ENCODE peak calls at places on chromosomes 2 and 18, in four cellular contexts. One of them, this sample, is unnamed.

GRCh38 chr18:63752661-63753060 is 22.6 kb upstream of the SERPINB7 start:
- DNase-seq in IMR-90: no peak
- DNase-seq in H1: no peak
- DNase-seq in H9: no peak
- DNase-seq in this sample: no peak

GRCh38 chr18:33596178-33596854 is 18.3 kb downstream of the ASXL3 start:
- DNase-seq in H9: no peak
- DNase-seq in IMR-90: peak; percentile 68
- DNase-seq in H1: no peak
- DNase-seq in this sample: no peak

GRCh38 chr2:19837235-19837766 is 64.5 kb downstream of the TTC32 start:
- DNase-seq in IMR-90: no peak
- DNase-seq in H9: no peak
- DNase-seq in H1: no peak
- DNase-seq in this sample: no peak

GRCh38 chr2:64352292-64352691 is 101.7 kb upstream of the LGALSL start:
- DNase-seq in IMR-90: no peak
- DNase-seq in H1: no peak
- DNase-seq in H9: no peak
- DNase-seq in this sample: no peak

GRCh38 chr2:222709191-222709891 is 37.9 kb downstream of the MOGAT1 start:
- DNase-seq in H1: no peak
- DNase-seq in IMR-90: peak; percentile 99
- DNase-seq in H9: peak; percentile 75
- DNase-seq in this sample: peak; percentile 91

GRCh38 chr2:30691948-30692828 is 115.1 kb downstream of the CAPN13 start:
- DNase-seq in IMR-90: peak; percentile 37
- DNase-seq in H9: no peak
- DNase-seq in H1: no peak
- DNase-seq in this sample: peak; percentile 51

GRCh38 chr2:28063492-28063962 is 173.0 kb downstream of the BABAM2 start:
- DNase-seq in IMR-90: no peak
- DNase-seq in H9: no peak
- DNase-seq in H1: no peak
- DNase-seq in this sample: no peak

GRCh38 chr2:226074391-226074790 is 674.9 kb downstream of the NYAP2 start:
- DNase-seq in IMR-90: peak; percentile 28
- DNase-seq in H9: no peak
- DNase-seq in H1: no peak
- DNase-seq in this sample: no peak

GRCh38 chr18:48868468-48869466 is 82.0 kb downstream of the SMAD7 start:
- DNase-seq in H1: no peak
- DNase-seq in H9: no peak
- DNase-seq in IMR-90: peak; percentile 34
- DNase-seq in this sample: no peak

GRCh38 chr18:5029622-5030021 is 167.4 kb downstream of the AKAIN1 start:
- DNase-seq in H1: no peak
- DNase-seq in H9: no peak
- DNase-seq in IMR-90: no peak
- DNase-seq in this sample: no peak

GRCh38 chr2:174602741-174603140 is 5.1 kb upstream of the WIPF1 start:
- DNase-seq in H9: no peak
- DNase-seq in H1: no peak
- DNase-seq in IMR-90: no peak
- DNase-seq in this sample: no peak

GRCh38 chr2:190051223-190051622 is 11.3 kb downstream of the MSTN start:
- DNase-seq in IMR-90: no peak
- DNase-seq in H9: no peak
- DNase-seq in H1: no peak
- DNase-seq in this sample: no peak
- H3K56ac ChIP-seq in IMR-90: no peak overlapping the region
- H3K56ac ChIP-seq in H9: no peak overlapping the region
- H3K56ac ChIP-seq in H1: no peak overlapping the region
- H3K56ac ChIP-seq in this sample: no peak overlapping the region

DNA sequence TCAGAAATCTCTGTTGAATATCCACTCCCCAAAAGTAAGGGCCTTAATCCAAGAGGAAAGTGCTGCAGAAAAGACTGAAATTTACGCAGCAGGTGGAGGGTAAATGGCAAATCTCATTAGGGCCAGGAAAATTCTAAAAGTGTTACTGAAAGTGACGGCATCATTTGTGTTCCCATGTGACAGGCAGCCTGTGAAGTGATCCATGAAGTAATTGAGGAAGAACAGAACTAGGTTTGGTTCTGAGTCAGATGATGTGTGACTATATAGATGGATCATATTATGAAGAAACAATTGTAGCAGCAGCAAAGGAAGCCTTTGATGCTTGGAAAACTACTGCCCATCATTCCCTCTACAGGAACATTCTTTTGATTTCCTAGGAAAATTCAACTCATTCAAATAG is 401.2 kb downstream of the TGIF1 start:
- DNase-seq in IMR-90: no peak
- DNase-seq in H9: no peak
- DNase-seq in H1: no peak
- DNase-seq in this sample: no peak
- H3K56ac ChIP-seq in IMR-90: no peak overlapping the region
- H3K56ac ChIP-seq in H9: no peak overlapping the region
- H3K56ac ChIP-seq in H1: no peak overlapping the region
- H3K56ac ChIP-seq in this sample: no peak overlapping the region

GRCh38 chr18:28510210-28510609 is 333.3 kb upstream of the CDH2 start:
- DNase-seq in H9: no peak
- DNase-seq in IMR-90: no peak
- DNase-seq in H1: no peak
- DNase-seq in this sample: no peak
- H3K56ac ChIP-seq in H9: no peak overlapping the region
- H3K56ac ChIP-seq in IMR-90: no peak overlapping the region
- H3K56ac ChIP-seq in H1: no peak overlapping the region
- H3K56ac ChIP-seq in this sample: no peak overlapping the region

DNA sequence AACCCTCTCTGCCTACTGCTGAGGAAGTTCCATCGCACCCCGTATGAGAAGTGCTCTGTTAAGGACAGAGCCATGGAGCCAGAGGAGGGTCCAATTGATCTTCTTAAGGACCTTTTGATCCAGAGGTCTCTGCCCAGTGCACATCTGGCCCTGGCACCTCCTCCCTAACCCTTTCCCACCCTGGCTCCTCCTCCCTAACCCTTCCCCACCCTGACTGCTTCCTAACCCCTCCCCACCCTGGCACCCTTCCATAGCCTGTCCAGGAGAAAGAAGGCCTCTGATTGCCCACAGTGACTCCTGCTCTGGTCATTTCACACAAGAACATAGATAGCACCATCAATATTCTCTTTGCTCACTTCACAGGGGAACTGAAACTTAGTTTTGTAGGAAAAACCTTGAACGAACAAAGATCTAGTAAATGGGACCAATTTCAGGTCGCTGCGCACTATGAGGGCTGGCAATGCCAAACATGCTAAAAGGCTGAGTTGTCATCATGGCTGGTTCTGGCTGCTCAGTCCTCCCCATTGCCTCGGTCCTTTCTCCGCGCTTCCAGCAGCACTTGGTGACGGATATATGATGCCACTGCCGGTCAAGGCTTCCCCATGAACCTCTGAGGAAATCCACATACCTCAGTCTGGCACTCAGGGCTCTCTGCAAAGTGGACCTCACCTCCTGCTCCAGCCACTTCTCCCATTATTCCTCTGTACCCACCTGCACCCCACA is 49.2 kb downstream of the PKDCC start:
- DNase-seq in H1: no peak
- DNase-seq in IMR-90: no peak
- DNase-seq in H9: no peak
- DNase-seq in this sample: no peak
- H3K56ac ChIP-seq in H1: no peak overlapping the region
- H3K56ac ChIP-seq in IMR-90: no peak overlapping the region
- H3K56ac ChIP-seq in H9: no peak overlapping the region
- H3K56ac ChIP-seq in this sample: peak overlapping the region; percentile 51

DNA sequence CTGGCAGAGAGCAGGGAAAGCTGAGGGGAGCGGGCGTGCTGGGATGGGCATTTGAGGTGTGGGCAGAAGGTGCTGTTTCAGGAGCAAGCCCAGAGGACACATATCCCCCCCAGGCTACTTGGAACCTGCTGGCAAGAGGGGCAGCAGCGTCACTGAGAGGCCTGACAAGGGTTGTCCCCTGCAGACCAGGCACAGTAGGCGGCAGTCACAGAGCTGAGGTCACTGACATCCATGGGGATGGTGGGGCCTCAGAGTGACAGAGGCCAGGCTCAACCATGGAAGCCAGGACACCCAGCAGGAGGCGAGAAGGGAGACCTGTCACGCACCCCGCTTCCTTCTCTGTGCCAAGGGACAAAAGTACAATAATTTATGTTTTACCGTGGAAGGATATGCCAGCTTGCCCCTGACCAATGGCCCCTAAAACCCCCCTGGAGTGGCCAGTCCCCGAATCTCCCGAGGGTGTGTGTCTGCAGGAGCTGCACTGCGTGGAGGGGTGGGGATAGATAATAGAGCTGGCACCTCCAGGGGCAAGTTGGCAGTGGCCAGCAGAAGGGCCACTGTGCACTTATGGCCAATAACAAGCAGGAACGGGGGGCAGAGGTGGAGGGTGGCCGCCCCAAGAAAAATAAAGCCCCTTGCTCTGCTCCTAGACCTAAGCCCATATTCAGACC is 86.3 kb upstream of the SLC66A3 start:
- DNase-seq in H1: no peak
- DNase-seq in IMR-90: no peak
- DNase-seq in H9: no peak
- DNase-seq in this sample: no peak
- H3K56ac ChIP-seq in H1: no peak overlapping the region
- H3K56ac ChIP-seq in IMR-90: no peak overlapping the region
- H3K56ac ChIP-seq in H9: no peak overlapping the region
- H3K56ac ChIP-seq in this sample: no peak overlapping the region

GRCh38 chr2:58427572-58428285 is 186.6 kb upstream of the FANCL start:
- DNase-seq in H9: peak; percentile 51
- DNase-seq in H1: no peak
- DNase-seq in IMR-90: peak; percentile 15
- DNase-seq in this sample: peak; percentile 84

GRCh38 chr2:58429285-58429874 is 188.3 kb upstream of the FANCL start:
- DNase-seq in H9: no peak
- DNase-seq in IMR-90: no peak
- DNase-seq in H1: no peak
- DNase-seq in this sample: no peak

GRCh38 chr2:58425368-58425767 is 184.2 kb upstream of the FANCL start:
- DNase-seq in H9: no peak
- DNase-seq in IMR-90: no peak
- DNase-seq in H1: no peak
- DNase-seq in this sample: no peak

GRCh38 chr2:58428553-58429284 is 187.6 kb upstream of the FANCL start:
- DNase-seq in H1: peak; percentile 56
- DNase-seq in IMR-90: no peak
- DNase-seq in H9: peak; percentile 84
- DNase-seq in this sample: peak; percentile 89

DNA sequence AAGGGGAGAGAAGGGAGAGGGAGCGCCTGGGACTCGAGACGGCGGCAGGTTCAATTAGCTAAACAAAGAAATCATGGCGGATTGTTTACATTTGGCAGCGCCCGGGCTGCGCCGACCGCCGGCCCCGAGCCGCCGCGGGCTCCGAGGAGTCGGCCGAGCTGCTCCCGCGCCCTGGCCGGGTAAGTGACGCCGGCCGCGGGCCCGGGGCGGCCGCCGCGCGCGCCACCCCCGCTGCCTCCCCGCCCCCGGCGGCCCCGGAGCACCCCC is 187.1 kb upstream of the FANCL start:
- DNase-seq in H9: peak; percentile 67
- DNase-seq in IMR-90: no peak
- DNase-seq in H1: peak; percentile 38
- DNase-seq in this sample: no peak
- H3K56ac ChIP-seq in H9: peak overlapping the region; percentile 96
- H3K56ac ChIP-seq in IMR-90: no peak overlapping the region
- H3K56ac ChIP-seq in H1: no peak overlapping the region
- H3K56ac ChIP-seq in this sample: peak overlapping the region; percentile 93

GRCh38 chr2:207131634-207132418 is 33.9 kb downstream of the KLF7 start:
- DNase-seq in IMR-90: no peak
- DNase-seq in H9: no peak
- DNase-seq in H1: no peak
- DNase-seq in this sample: no peak

GRCh38 chr2:207135340-207135739 is 30.4 kb downstream of the KLF7 start:
- DNase-seq in H1: no peak
- DNase-seq in H9: no peak
- DNase-seq in IMR-90: peak; percentile 56
- DNase-seq in this sample: peak; percentile 81

GRCh38 chr2:207133493-207133861 is 32.3 kb downstream of the KLF7 start:
- DNase-seq in H9: no peak
- DNase-seq in IMR-90: no peak
- DNase-seq in H1: no peak
- DNase-seq in this sample: no peak

GRCh38 chr2:207135801-207136457 is 29.8 kb downstream of the KLF7 start:
- DNase-seq in H1: no peak
- DNase-seq in IMR-90: no peak
- DNase-seq in H9: no peak
- DNase-seq in this sample: no peak

GRCh38 chr2:207133862-207134519 is 31.8 kb downstream of the KLF7 start:
- DNase-seq in H9: no peak
- DNase-seq in H1: no peak
- DNase-seq in IMR-90: peak; percentile 89
- DNase-seq in this sample: peak; percentile 95
- H3K56ac ChIP-seq in H9: no peak overlapping the region
- H3K56ac ChIP-seq in H1: no peak overlapping the region
- H3K56ac ChIP-seq in IMR-90: no peak overlapping the region
- H3K56ac ChIP-seq in this sample: peak overlapping the region; percentile 44

This sample was measured in mesendoderm.